ENCODE peak calls at places on chromosomes 7 and 10, in five cellular contexts. One of them, this sample, is unnamed.

GRCh38 chr7:148761499-148762278 is 63.0 kb downstream of the CUL1 start:
- DNase-seq in endodermal cell: no peak
- DNase-seq in H7: no peak
- DNase-seq in iPS-NIHi11: no peak
- DNase-seq in iris pigment epithelial cell: peak
- DNase-seq in this sample: no peak

GRCh38 chr10:84541289-84541637 is 212.9 kb downstream of the CCSER2 start:
- DNase-seq in iPS-NIHi11: peak
- DNase-seq in endodermal cell: peak
- DNase-seq in iris pigment epithelial cell: no peak
- DNase-seq in H7: peak
- DNase-seq in this sample: no peak

GRCh38 chr10:126504051-126504760 is 115.9 kb upstream of the ADAM12 start:
- DNase-seq in iris pigment epithelial cell: peak
- DNase-seq in endodermal cell: peak
- DNase-seq in H7: peak
- DNase-seq in iPS-NIHi11: peak
- DNase-seq in this sample: peak

GRCh38 chr7:143992677-143993076 is 7.4 kb upstream of the OR6B1 start:
- DNase-seq in iris pigment epithelial cell: no peak
- DNase-seq in endodermal cell: no peak
- DNase-seq in iPS-NIHi11: no peak
- DNase-seq in H7: no peak
- DNase-seq in this sample: no peak

GRCh38 chr7:84799131-84799530 is 387.7 kb downstream of the SEMA3D start:
- DNase-seq in iPS-NIHi11: no peak
- DNase-seq in H7: no peak
- DNase-seq in endodermal cell: no peak
- DNase-seq in iris pigment epithelial cell: no peak
- DNase-seq in this sample: no peak

GRCh38 chr10:118799779-118800178 is 45.0 kb upstream of the CACUL1 start:
- DNase-seq in iPS-NIHi11: no peak
- DNase-seq in endodermal cell: no peak
- DNase-seq in H7: no peak
- DNase-seq in iris pigment epithelial cell: peak
- DNase-seq in this sample: no peak

GRCh38 chr10:86203162-86203905 is 163.3 kb downstream of the GRID1 start:
- DNase-seq in endodermal cell: peak
- DNase-seq in iris pigment epithelial cell: peak
- DNase-seq in iPS-NIHi11: peak
- DNase-seq in H7: peak
- DNase-seq in this sample: no peak

GRCh38 chr10:97123713-97124112 is 62.0 kb downstream of the SLIT1 start:
- DNase-seq in H7: no peak
- DNase-seq in iris pigment epithelial cell: no peak
- DNase-seq in iPS-NIHi11: no peak
- DNase-seq in endodermal cell: no peak
- DNase-seq in this sample: no peak

GRCh38 chr7:151592868-151593486 is 73.3 kb upstream of the RHEB start:
- DNase-seq in iris pigment epithelial cell: peak
- DNase-seq in endodermal cell: no peak
- DNase-seq in H7: no peak
- DNase-seq in iPS-NIHi11: no peak
- DNase-seq in this sample: no peak

GRCh38 chr7:134696261-134696660 is 49.6 kb downstream of the BPGM start:
- DNase-seq in iPS-NIHi11: no peak
- DNase-seq in endodermal cell: no peak
- DNase-seq in iris pigment epithelial cell: no peak
- DNase-seq in H7: no peak
- DNase-seq in this sample: no peak

GRCh38 chr10:110209926-110210662 is 2.7 kb downstream of the MXI1 start:
- DNase-seq in iris pigment epithelial cell: peak
- DNase-seq in H7: peak
- DNase-seq in endodermal cell: peak
- DNase-seq in iPS-NIHi11: peak
- DNase-seq in this sample: no peak

GRCh38 chr10:103198648-103199047 is 5.6 kb upstream of the NT5C2 start:
- DNase-seq in endodermal cell: no peak
- DNase-seq in iris pigment epithelial cell: no peak
- DNase-seq in H7: no peak
- DNase-seq in iPS-NIHi11: no peak
- DNase-seq in this sample: no peak

GRCh38 chr7:92727755-92728154 is 108.6 kb downstream of the CDK6 start:
- DNase-seq in iPS-NIHi11: no peak
- DNase-seq in H7: no peak
- DNase-seq in endodermal cell: no peak
- DNase-seq in iris pigment epithelial cell: peak
- DNase-seq in this sample: no peak

GRCh38 chr7:78379148-78379547 is 580.6 kb downstream of the PHTF2 start:
- DNase-seq in H7: no peak
- DNase-seq in endodermal cell: no peak
- DNase-seq in iris pigment epithelial cell: peak
- DNase-seq in iPS-NIHi11: no peak
- DNase-seq in this sample: no peak

GRCh38 chr7:7102906-7103305 is 79.4 kb upstream of the C1GALT1 start:
- DNase-seq in H7: no peak
- DNase-seq in iPS-NIHi11: no peak
- DNase-seq in endodermal cell: no peak
- DNase-seq in iris pigment epithelial cell: no peak
- DNase-seq in this sample: no peak

GRCh38 chr7:20793258-20793657 is 6.6 kb upstream of the SP8 start:
- DNase-seq in iris pigment epithelial cell: no peak
- DNase-seq in iPS-NIHi11: no peak
- DNase-seq in endodermal cell: peak
- DNase-seq in H7: no peak
- DNase-seq in this sample: no peak

GRCh38 chr7:158996214-158997109 is 140.1 kb downstream of the DYNC2I1 start:
- DNase-seq in H7: peak
- DNase-seq in endodermal cell: no peak
- DNase-seq in iris pigment epithelial cell: no peak
- DNase-seq in iPS-NIHi11: peak
- DNase-seq in this sample: no peak

GRCh38 chr7:118496138-118496644 is 271.7 kb downstream of the ANKRD7 start:
- DNase-seq in endodermal cell: no peak
- DNase-seq in iris pigment epithelial cell: no peak
- DNase-seq in H7: no peak
- DNase-seq in iPS-NIHi11: no peak
- DNase-seq in this sample: no peak

GRCh38 chr7:46386428-46387399 is 465.6 kb upstream of the IGFBP3 start:
- DNase-seq in H7: no peak
- DNase-seq in endodermal cell: no peak
- DNase-seq in iris pigment epithelial cell: peak
- DNase-seq in iPS-NIHi11: no peak
- DNase-seq in this sample: no peak

GRCh38 chr7:107874605-107875446 is 16.2 kb upstream of the DLD start:
- DNase-seq in iPS-NIHi11: peak
- DNase-seq in endodermal cell: peak
- DNase-seq in iris pigment epithelial cell: peak
- DNase-seq in H7: peak
- DNase-seq in this sample: peak

GRCh38 chr10:35089641-35090161 is 440 bp downstream of the CUL2 start:
- DNase-seq in iris pigment epithelial cell: peak
- DNase-seq in H7: peak
- DNase-seq in endodermal cell: no peak
- DNase-seq in iPS-NIHi11: peak
- DNase-seq in this sample: no peak

GRCh38 chr10:47025540-47026300 is 114.5 kb downstream of the PTPN20 start:
- DNase-seq in H7: peak
- DNase-seq in endodermal cell: peak
- DNase-seq in iris pigment epithelial cell: peak
- DNase-seq in iPS-NIHi11: no peak
- DNase-seq in this sample: no peak

GRCh38 chr10:96491303-96491702 is 22.4 kb downstream of the TLL2 start:
- DNase-seq in iris pigment epithelial cell: no peak
- DNase-seq in iPS-NIHi11: no peak
- DNase-seq in H7: peak
- DNase-seq in endodermal cell: no peak
- DNase-seq in this sample: no peak

GRCh38 chr7:135661311-135662122 is 797 bp upstream of the STMP1 start:
- DNase-seq in endodermal cell: no peak
- DNase-seq in iris pigment epithelial cell: no peak
- DNase-seq in H7: no peak
- DNase-seq in iPS-NIHi11: peak
- DNase-seq in this sample: no peak

GRCh38 chr7:30166841-30167235 is 32.1 kb downstream of the MTURN start:
- DNase-seq in iPS-NIHi11: no peak
- DNase-seq in H7: no peak
- DNase-seq in iris pigment epithelial cell: no peak
- DNase-seq in endodermal cell: no peak
- DNase-seq in this sample: no peak

GRCh38 chr10:42963302-42963701 is 113.6 kb upstream of the RET start:
- DNase-seq in endodermal cell: no peak
- DNase-seq in iPS-NIHi11: no peak
- DNase-seq in iris pigment epithelial cell: no peak
- DNase-seq in H7: peak
- DNase-seq in this sample: peak

GRCh38 chr7:24572421-24573007 is 738 bp upstream of the PALS2 start:
- DNase-seq in iPS-NIHi11: no peak
- DNase-seq in endodermal cell: no peak
- DNase-seq in H7: peak
- DNase-seq in iris pigment epithelial cell: peak
- DNase-seq in this sample: no peak

GRCh38 chr10:78185693-78186055 is 152.0 kb downstream of the RPS24 start:
- DNase-seq in iPS-NIHi11: no peak
- DNase-seq in endodermal cell: no peak
- DNase-seq in iris pigment epithelial cell: no peak
- DNase-seq in H7: no peak
- DNase-seq in this sample: no peak

GRCh38 chr10:9302142-9302746 is 1247.8 kb downstream of the GATA3 start:
- DNase-seq in H7: peak
- DNase-seq in iris pigment epithelial cell: peak
- DNase-seq in iPS-NIHi11: peak
- DNase-seq in endodermal cell: no peak
- DNase-seq in this sample: peak

GRCh38 chr7:74212661-74213060 is 2.9 kb downstream of the LAT2 start:
- DNase-seq in iris pigment epithelial cell: no peak
- DNase-seq in endodermal cell: no peak
- DNase-seq in iPS-NIHi11: no peak
- DNase-seq in H7: no peak
- DNase-seq in this sample: no peak

GRCh38 chr7:63789378-63790176 is 209.1 kb upstream of the ZNF722 start:
- DNase-seq in endodermal cell: no peak
- DNase-seq in iPS-NIHi11: no peak
- DNase-seq in iris pigment epithelial cell: no peak
- DNase-seq in H7: peak
- DNase-seq in this sample: no peak

GRCh38 chr7:70678621-70679251 is 453.2 kb upstream of the GALNT17 start:
- DNase-seq in endodermal cell: peak
- DNase-seq in H7: no peak
- DNase-seq in iPS-NIHi11: no peak
- DNase-seq in iris pigment epithelial cell: peak
- DNase-seq in this sample: no peak

GRCh38 chr10:49534670-49535381 is 4.1 kb downstream of the ERCC6 start:
- DNase-seq in iPS-NIHi11: no peak
- DNase-seq in H7: no peak
- DNase-seq in endodermal cell: no peak
- DNase-seq in iris pigment epithelial cell: peak
- DNase-seq in this sample: peak

GRCh38 chr10:11724938-11725776 is 17.0 kb upstream of the ECHDC3 start:
- DNase-seq in endodermal cell: no peak
- DNase-seq in iris pigment epithelial cell: peak
- DNase-seq in H7: peak
- DNase-seq in iPS-NIHi11: peak
- DNase-seq in this sample: peak

GRCh38 chr7:114293289-114294012 is 121.2 kb upstream of the FOXP2 start:
- DNase-seq in endodermal cell: peak
- DNase-seq in H7: no peak
- DNase-seq in iris pigment epithelial cell: peak
- DNase-seq in iPS-NIHi11: no peak
- DNase-seq in this sample: peak

GRCh38 chr10:74988787-74989574 is 122.5 kb upstream of the SAMD8 start:
- DNase-seq in endodermal cell: no peak
- DNase-seq in iPS-NIHi11: no peak
- DNase-seq in H7: no peak
- DNase-seq in iris pigment epithelial cell: no peak
- DNase-seq in this sample: no peak

GRCh38 chr7:141874787-141875186 is 33.5 kb upstream of the PRSS37 start:
- DNase-seq in endodermal cell: no peak
- DNase-seq in H7: peak
- DNase-seq in iPS-NIHi11: no peak
- DNase-seq in iris pigment epithelial cell: no peak
- DNase-seq in this sample: peak

GRCh38 chr10:70779685-70780369 is 5.3 kb downstream of the TBATA start:
- DNase-seq in endodermal cell: peak
- DNase-seq in iris pigment epithelial cell: no peak
- DNase-seq in H7: peak
- DNase-seq in iPS-NIHi11: no peak
- DNase-seq in this sample: no peak